ENCODE peak calls at places on chromosomes 1 and 21, in six cellular contexts. L, P, C, U, R and T are unnamed samples.

GRCh38 chr1:15201849-15202551 is 45.0 kb upstream of the FHAD1 start:
- DNase-seq in L (no peak), P (no peak), C (no peak), U (no peak), R (no peak), T (no peak)

GRCh38 chr1:97050501-97050900 is 328.9 kb downstream of the PTBP2 start:
- DNase-seq in L (peak; percentile 51), P (peak; percentile 1), C (peak; percentile 61), U (peak; percentile 48), R (peak; percentile 3), T (peak; percentile 10)

GRCh38 chr1:145982010-145982723 is 14.2 kb downstream of the TXNIP start:
- DNase-seq in L (no peak), P (no peak), C (no peak), U (no peak), R (no peak), T (no peak)

GRCh38 chr1:8013800-8014199 is 12.3 kb downstream of the ERRFI1 start:
- DNase-seq in L (no peak), P (no peak), C (no peak), U (no peak), R (no peak), T (no peak)

GRCh38 chr1:221335161-221336101 is 406.5 kb downstream of the DUSP10 start:
- DNase-seq in L (peak; percentile 53), P (no peak), C (no peak), U (peak; percentile 87), R (peak; percentile 4), T (no peak)

GRCh38 chr1:164774819-164775654 is 216.1 kb downstream of the PBX1 start:
- DNase-seq in L (no peak), P (no peak), C (no peak), U (no peak), R (peak; percentile 65), T (no peak)

GRCh38 chr1:28046716-28047115 is 41.7 kb downstream of the EYA3 start:
- DNase-seq in L (no peak), P (no peak), C (no peak), U (no peak), R (no peak), T (no peak)

GRCh38 chr21:35063428-35064172 is 14.5 kb upstream of the RUNX1 start:
- DNase-seq in L (peak; percentile 49), P (no peak), C (no peak), U (no peak), R (no peak), T (no peak)

GRCh38 chr1:157073944-157074685 is 25.5 kb downstream of the ETV3L start:
- DNase-seq in L (peak; percentile 49), P (peak; percentile 23), C (peak; percentile 88), U (peak; percentile 86), R (peak; percentile 67), T (peak; percentile 41)

GRCh38 chr1:66333463-66334232 is 200.3 kb upstream of the SGIP1 start:
- DNase-seq in L (no peak), P (peak; percentile 47), C (peak; percentile 38), U (peak; percentile 33), R (no peak), T (no peak)

GRCh38 chr1:174938306-174939000 is 61.3 kb upstream of the CACYBP start:
- DNase-seq in L (no peak), P (no peak), C (no peak), U (no peak), R (peak; percentile 22), T (no peak)

DNA sequence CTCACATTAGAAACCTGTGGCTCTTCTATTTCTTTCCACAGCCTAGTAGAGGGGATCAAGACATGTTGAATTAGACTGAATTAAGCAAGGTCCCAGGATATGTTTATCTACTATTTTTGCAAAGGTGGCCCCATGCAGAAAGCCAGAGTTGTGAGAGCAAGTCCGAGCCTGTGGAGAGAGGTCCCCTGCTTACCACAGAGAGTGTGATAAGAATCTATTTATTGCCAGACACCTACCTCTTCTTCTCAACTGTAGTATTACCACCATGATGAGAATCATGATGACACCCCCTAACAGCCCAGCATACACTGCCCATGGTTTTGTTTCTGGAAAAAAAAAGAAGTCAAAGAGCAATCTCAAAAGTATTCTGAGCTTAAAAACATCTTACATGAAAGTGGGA is 23.0 kb downstream of the SLAMF1 start:
- DNase-seq in L (no peak), P (no peak), C (no peak), U (no peak), R (no peak), T (no peak)
- H3K4me3 ChIP-seq in L (no peak overlapping the region), P (peak overlapping the region; percentile 43), C (no peak overlapping the region), U (no peak overlapping the region), R (no peak overlapping the region), T (no peak overlapping the region)

DNA sequence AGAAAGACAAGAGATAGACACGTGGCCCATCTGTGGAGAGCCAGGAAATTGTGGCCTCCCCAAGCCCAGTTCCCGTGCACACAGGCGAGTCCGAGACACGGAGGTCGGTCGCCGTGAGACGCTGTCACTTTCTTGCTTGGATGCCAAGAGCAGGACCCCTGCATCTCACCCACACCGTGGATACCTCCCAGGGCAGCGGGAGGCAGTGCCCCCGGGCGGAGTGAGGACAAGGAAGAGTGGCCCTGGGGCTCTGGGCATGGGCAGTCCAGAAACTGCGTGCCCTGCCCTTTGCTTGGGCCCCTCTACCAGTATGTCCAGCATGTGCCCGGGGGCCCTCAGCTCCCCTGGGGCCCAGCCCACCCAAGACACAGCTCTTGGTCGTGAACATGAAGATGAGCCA is 24.7 kb upstream of the ARHGEF16 start:
- DNase-seq in L (no peak), P (no peak), C (no peak), U (no peak), R (no peak), T (no peak)
- TF ChIP-seq EZH2phosphoT487 in L (no peak), P (no peak), C (no peak), U (no peak), R (no peak), T (no peak)

GRCh38 chr1:75787524-75787923 is 1.5 kb downstream of the RABGGTB start:
- DNase-seq in L (no peak), P (peak; percentile 50), C (no peak), U (peak; percentile 17), R (no peak), T (no peak)
- H3K4me3 ChIP-seq in L (peak overlapping the region; percentile 95), P (peak overlapping the region; percentile 93), C (peak overlapping the region; percentile 92), U (peak overlapping the region; percentile 98), R (peak overlapping the region; percentile 74), T (peak overlapping the region; percentile 78)

GRCh38 chr1:180155202-180155682 is 573 bp downstream of the QSOX1 start:
- DNase-seq in L (no peak), P (peak; percentile 33), C (peak; percentile 54), U (peak; percentile 59), R (no peak), T (no peak)
- TF ChIP-seq EZH2phosphoT487 in L (no peak), P (no peak), C (no peak), U (no peak), R (no peak), T (no peak)

DNA sequence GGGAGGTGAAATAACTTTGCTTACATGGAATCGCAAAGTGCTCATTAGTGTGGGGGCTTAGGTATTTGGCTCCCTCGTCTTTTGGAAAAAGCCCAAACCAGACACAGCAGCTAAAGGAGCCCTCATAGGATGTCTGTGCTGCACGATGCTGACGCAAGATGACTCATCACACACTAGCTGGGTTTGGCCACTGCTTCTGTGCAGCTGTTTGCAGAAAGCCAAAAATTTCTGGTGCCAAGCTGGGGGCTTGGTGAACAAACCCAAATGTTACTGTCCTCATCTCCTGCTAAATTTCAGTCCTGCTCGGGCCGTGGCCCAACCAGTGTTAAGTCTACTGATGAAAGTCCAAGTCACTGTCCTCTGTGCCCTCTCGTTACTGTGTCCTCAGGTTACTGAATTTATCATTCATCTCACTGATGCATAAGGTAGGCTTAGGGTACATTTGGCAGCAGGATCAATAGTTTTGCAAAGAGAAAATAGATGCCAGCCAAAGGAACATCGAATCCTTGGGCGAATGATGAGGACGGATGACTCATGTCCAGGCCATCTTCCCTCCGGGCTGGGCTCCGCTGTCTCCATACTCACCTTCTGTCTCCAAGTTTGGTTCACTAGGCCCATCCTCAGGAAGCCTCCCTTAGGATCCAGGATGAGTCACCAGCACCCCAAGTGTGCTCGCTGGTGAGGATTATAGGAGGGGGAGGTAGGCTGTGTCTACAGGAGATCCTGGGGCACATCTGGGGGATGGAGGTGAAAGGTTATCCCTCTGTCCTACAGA is 177.7 kb downstream of the ADSS2 start:
- DNase-seq in L (peak; percentile 96), P (no peak), C (no peak), U (peak; percentile 98), R (no peak), T (peak; percentile 42)
- H3K4me3 ChIP-seq in L (peak overlapping the region; percentile 60), P (no peak overlapping the region), C (no peak overlapping the region), U (peak overlapping the region; percentile 67), R (peak overlapping the region; percentile 58), T (no peak overlapping the region)

DNA sequence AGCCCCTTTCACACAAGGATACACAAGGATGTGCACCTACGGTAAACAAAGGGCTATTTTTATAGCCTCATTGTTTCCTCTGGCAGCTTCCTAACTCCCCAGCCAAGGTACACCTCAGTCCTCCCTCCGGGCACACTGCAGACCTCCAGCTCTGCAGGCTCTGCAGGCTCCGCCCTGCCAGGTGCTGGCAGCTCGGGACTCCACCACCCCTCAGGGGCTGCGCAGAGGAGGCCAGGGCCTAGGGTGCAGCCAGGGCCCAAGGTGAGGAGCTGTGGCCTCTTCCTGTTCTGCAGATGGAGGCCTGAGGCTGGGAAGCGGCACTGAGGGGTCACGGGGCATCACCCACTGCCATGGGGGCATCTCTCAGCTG is 19.8 kb upstream of the CLSTN1 start:
- DNase-seq in L (peak; percentile 92), P (no peak), C (no peak), U (no peak), R (peak; percentile 41), T (no peak)
- TF ChIP-seq EZH2phosphoT487 in L (no peak), P (no peak), C (no peak), U (no peak), R (no peak), T (no peak)

GRCh38 chr1:99858881-99859280 is 8.7 kb downstream of the AGL start:
- DNase-seq in L (no peak), P (no peak), C (no peak), U (no peak), R (no peak), T (no peak)

GRCh38 chr1:99860703-99861102 is 10.5 kb downstream of the AGL start:
- DNase-seq in L (no peak), P (no peak), C (no peak), U (no peak), R (no peak), T (no peak)

GRCh38 chr1:99852648-99853047 is 2.5 kb downstream of the AGL start:
- DNase-seq in L (no peak), P (no peak), C (no peak), U (peak; percentile 59), R (no peak), T (no peak)

GRCh38 chr1:99855914-99856450 is 5.8 kb downstream of the AGL start:
- DNase-seq in L (no peak), P (no peak), C (no peak), U (peak; percentile 44), R (no peak), T (no peak)

DNA sequence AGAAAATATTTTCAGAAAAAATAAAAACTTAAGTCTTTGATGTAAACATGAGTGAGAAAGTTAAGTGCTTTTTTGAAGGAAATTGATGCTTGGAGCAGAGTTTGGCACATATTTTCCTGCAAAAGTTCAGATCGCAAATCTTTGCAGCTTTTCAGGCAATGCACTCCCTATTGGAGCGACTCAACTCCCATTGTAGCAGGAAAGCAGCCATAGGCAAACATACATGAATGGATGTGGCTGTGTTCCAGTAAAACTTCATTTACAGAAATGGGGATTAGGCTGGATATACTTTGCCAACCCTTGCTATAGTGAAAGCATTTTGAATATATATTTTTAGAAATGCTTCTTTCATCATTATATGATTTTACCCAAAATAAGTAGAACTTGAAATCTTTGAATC is 8.1 kb downstream of the AGL start:
- DNase-seq in L (no peak), P (no peak), C (no peak), U (no peak), R (no peak), T (no peak)
- H3K4me3 ChIP-seq in L (no peak overlapping the region), P (no peak overlapping the region), C (no peak overlapping the region), U (no peak overlapping the region), R (no peak overlapping the region), T (no peak overlapping the region)